ENCODE peak calls at places on chromosomes 7 and 10, in ten cellular contexts. D is stimulated activated CD8-positive, alpha-beta memory T cell treated with anti-CD3 and anti-CD28 coated beads, Interleukin-7, amount 100 ng/mL, for 24 hours; W is iPS-NIHi11; V is heart right ventricle; I is colonic mucosa; X is left lung; A is stimulated activated CD4-positive, alpha-beta T cell treated with anti-CD3 and anti-CD28 coated beads, Interleukin-12 subunit alpha, Interleukin-12 subunit beta, amount 100 ng/mL, for 48 hours; M is foreskin fibroblast; B is NCI-H82; G is naive B cell. K is an unnamed sample.

GRCh38 chr10:12327476-12327875 is 21.9 kb upstream of the CAMK1D start:
- DNase-seq in D (no peak), W (no peak), V (no peak), I (no peak), X (no peak), A (no peak), M (no peak), B (no peak), G (no peak), K (no peak)

GRCh38 chr7:142984297-142984696 is 22.1 kb upstream of the KEL start:
- DNase-seq in D (no peak), W (no peak), V (no peak), I (no peak), X (no peak), A (no peak), M (no peak), B (no peak), G (no peak), K (no peak)

GRCh38 chr7:1917221-1918062 is 247.4 kb downstream of the ELFN1 start:
- DNase-seq in D (no peak), W (no peak), V (peak), I (no peak), X (peak), A (no peak), M (peak), B (no peak), G (no peak), K (no peak)

GRCh38 chr7:122528879-122529481 is 169.9 kb downstream of the RNF133 start:
- DNase-seq in D (no peak), W (peak), V (no peak), I (no peak), X (no peak), A (no peak), M (peak), B (peak), G (peak), K (no peak)

GRCh38 chr7:129909669-129910068 is 43.1 kb downstream of the UBE2H start:
- DNase-seq in D (no peak), W (no peak), V (no peak), I (no peak), X (no peak), A (no peak), M (no peak), B (no peak), G (no peak), K (no peak)

GRCh38 chr10:107754814-107755213 is 590.3 kb upstream of the SORCS1 start:
- DNase-seq in D (no peak), W (no peak), V (no peak), I (no peak), X (no peak), A (no peak), M (no peak), B (no peak), G (no peak), K (no peak)

GRCh38 chr7:127905491-127906330 is 125.5 kb downstream of the LRRC4 start:
- DNase-seq in D (no peak), W (no peak), V (no peak), I (no peak), X (no peak), A (no peak), M (peak), B (no peak), G (no peak), K (no peak)

GRCh38 chr7:150820578-150821198 is 20.1 kb downstream of the TMEM176A start:
- DNase-seq in D (no peak), W (no peak), V (no peak), I (no peak), X (no peak), A (no peak), M (no peak), B (no peak), G (no peak), K (no peak)

GRCh38 chr7:27753863-27754262 is 13.9 kb downstream of the TAX1BP1 start:
- DNase-seq in D (no peak), W (no peak), V (no peak), I (no peak), X (no peak), A (no peak), M (no peak), B (no peak), G (no peak), K (no peak)

GRCh38 chr10:25175527-25176420 is 973 bp downstream of the GPR158 start:
- DNase-seq in D (no peak), W (peak), V (peak), I (no peak), X (peak), A (no peak), M (peak), B (peak), G (no peak), K (no peak)

GRCh38 chr7:140506788-140507464 is 27.6 kb upstream of the MKRN1 start:
- DNase-seq in D (no peak), W (peak), V (peak), I (no peak), X (no peak), A (no peak), M (peak), B (peak), G (no peak), K (no peak)

GRCh38 chr10:6924166-6924565 is 344.1 kb upstream of the PRKCQ start:
- DNase-seq in D (no peak), W (no peak), V (no peak), I (no peak), X (no peak), A (no peak), M (peak), B (no peak), G (no peak), K (no peak)

GRCh38 chr10:103715430-103715829 is 139.9 kb downstream of the SH3PXD2A start:
- DNase-seq in D (no peak), W (no peak), V (no peak), I (no peak), X (peak), A (no peak), M (peak), B (no peak), G (no peak), K (no peak)

GRCh38 chr7:140610204-140611165 is 30.1 kb downstream of the DENND2A start:
- DNase-seq in D (no peak), W (no peak), V (peak), I (no peak), X (no peak), A (no peak), M (no peak), B (peak), G (no peak), K (no peak)

GRCh38 chr10:70815504-70816219 is at the start of gene SGPL1:
- DNase-seq in D (peak), W (peak), V (peak), I (peak), X (peak), A (peak), M (peak), B (peak), G (peak), K (peak)

GRCh38 chr7:45703911-45704682 is 129.9 kb downstream of the ADCY1 start:
- DNase-seq in D (no peak), W (no peak), V (no peak), I (peak), X (no peak), A (no peak), M (no peak), B (no peak), G (no peak), K (no peak)

GRCh38 chr7:33760146-33760545 is 145.2 kb upstream of the BMPER start:
- DNase-seq in D (no peak), W (no peak), V (no peak), I (no peak), X (no peak), A (no peak), M (no peak), B (no peak), G (no peak), K (no peak)

GRCh38 chr10:93515963-93516450 is 19.6 kb downstream of the CEP55 start:
- DNase-seq in D (no peak), W (no peak), V (no peak), I (no peak), X (no peak), A (no peak), M (peak), B (no peak), G (no peak), K (no peak)